ENCODE peak calls at places on chromosomes 1 and 21, in seven cellular contexts. N is T follicular helper cell; G is epithelial cell of prostate; O is CD8-positive, alpha-beta memory T cell; V is stimulated activated CD8-positive, alpha-beta memory T cell treated with anti-CD3 and anti-CD28 coated beads, Interleukin-7, amount 100 ng/mL, for 48 hours; Q is NCI-H524; Z is A673. D is an unnamed sample.
A peak's percentile ranks its signal among the peaks of the same experiment; 100 is the strongest.

GRCh38 chr21:33684923-33685560 is 42.7 kb downstream of the ITSN1 start:
- DNase-seq in N (no peak), G (no peak), O (no peak), V (no peak), Q (no peak), Z (no peak), D (peak; percentile 49)

GRCh38 chr1:85580046-85580411 is 532 bp upstream of the CCN1 start:
- DNase-seq in N (no peak), G (no peak), O (no peak), V (no peak), Q (no peak), Z (no peak), D (peak; percentile 90)

GRCh38 chr1:238252033-238252802 is 361.5 kb upstream of the ZP4 start:
- DNase-seq in N (peak; percentile 2), G (no peak), O (no peak), V (no peak), Q (peak; percentile 26), Z (peak; percentile 41), D (peak; percentile 42)

GRCh38 chr1:196317535-196318522 is 290.4 kb downstream of the KCNT2 start:
- DNase-seq in N (no peak), G (no peak), O (no peak), V (no peak), Q (peak; percentile 45), Z (peak; percentile 46), D (peak; percentile 70)

GRCh38 chr21:44753357-44753756 is 42.0 kb upstream of the TSPEAR start:
- DNase-seq in N (no peak), G (no peak), O (no peak), V (no peak), Q (no peak), Z (no peak), D (no peak)

GRCh38 chr21:42539342-42539741 is 25.7 kb downstream of the SLC37A1 start:
- DNase-seq in N (no peak), G (no peak), O (no peak), V (no peak), Q (no peak), Z (no peak), D (no peak)

GRCh38 chr1:21919520-21919919 is 17.6 kb downstream of the HSPG2 start:
- DNase-seq in N (no peak), G (peak; percentile 43), O (no peak), V (no peak), Q (no peak), Z (no peak), D (peak; percentile 67)

GRCh38 chr1:119711804-119712341 is at the start of gene PHGDH:
- DNase-seq in N (no peak), G (no peak), O (no peak), V (peak; percentile 66), Q (peak; percentile 87), Z (peak; percentile 96), D (peak; percentile 91)

GRCh38 chr1:29621826-29622435 is 385.6 kb downstream of the PTPRU start:
- DNase-seq in N (no peak), G (no peak), O (no peak), V (no peak), Q (no peak), Z (no peak), D (no peak)

GRCh38 chr1:89022167-89022959 is at the start of gene GBP3:
- DNase-seq in N (no peak), G (peak; percentile 24), O (no peak), V (no peak), Q (no peak), Z (peak; percentile 47), D (peak; percentile 77)

GRCh38 chr21:44773291-44773932 is 28.2 kb downstream of the UBE2G2 start:
- DNase-seq in N (no peak), G (peak; percentile 37), O (no peak), V (no peak), Q (no peak), Z (peak; percentile 60), D (no peak)

GRCh38 chr1:233935277-233935868 is 30.9 kb downstream of the SLC35F3 start:
- DNase-seq in N (no peak), G (no peak), O (no peak), V (no peak), Q (no peak), Z (no peak), D (no peak)

GRCh38 chr1:223831755-223832636 is 13.8 kb downstream of the TP53BP2 start:
- DNase-seq in N (no peak), G (no peak), O (no peak), V (no peak), Q (no peak), Z (peak; percentile 63), D (peak; percentile 78)

GRCh38 chr1:34984435-34985062 is 598 bp downstream of the TMEM35B start:
- DNase-seq in N (no peak), G (no peak), O (no peak), V (peak; percentile 1), Q (peak; percentile 32), Z (peak; percentile 60), D (peak; percentile 51)

GRCh38 chr21:15291621-15292266 is 226.9 kb upstream of the NRIP1 start:
- DNase-seq in N (no peak), G (no peak), O (no peak), V (no peak), Q (no peak), Z (no peak), D (no peak)

D was measured in cardiac fibroblast.